ENCODE peak calls at places on chromosomes 16 and 17, in four cellular contexts. U, F, W and I are unnamed samples.

GRCh38 chr17:57457188-57457587 is 200.9 kb downstream of the MSI2 start:
- DNase-seq in U (no peak), F (no peak), W (no peak), I (no peak)

GRCh38 chr16:89307421-89307805 is 89.9 kb downstream of the ZNF778 start:
- DNase-seq in U (no peak), F (no peak), W (no peak), I (no peak)

GRCh38 chr17:77635176-77635575 is 323.3 kb upstream of the TNRC6C start:
- DNase-seq in U (no peak), F (no peak), W (no peak), I (no peak)

GRCh38 chr16:49049191-49049590 is 232.4 kb downstream of the CBLN1 start:
- DNase-seq in U (no peak), F (no peak), W (no peak), I (no peak)

GRCh38 chr17:75739801-75740200 is 18.5 kb downstream of the ITGB4 start:
- DNase-seq in U (no peak), F (no peak), W (no peak), I (no peak)

GRCh38 chr17:78341559-78342437 is 18.1 kb downstream of the SOCS3 start:
- DNase-seq in U (peak; percentile 77), F (no peak), W (peak; percentile 74), I (peak; percentile 63)

GRCh38 chr17:44926841-44927525 is 11.7 kb upstream of the GFAP start:
- DNase-seq in U (no peak), F (no peak), W (no peak), I (no peak)

GRCh38 chr17:70772761-70773160 is 603.4 kb downstream of the KCNJ2 start:
- DNase-seq in U (no peak), F (no peak), W (no peak), I (no peak)

GRCh38 chr16:31868701-31869167 is 4.9 kb upstream of the ZNF267 start:
- DNase-seq in U (peak; percentile 66), F (no peak), W (peak; percentile 72), I (peak; percentile 57)

GRCh38 chr17:50634123-50634914 is at the start of gene ABCC3:
- DNase-seq in U (peak; percentile 87), F (no peak), W (no peak), I (no peak)

GRCh38 chr16:16857012-16857411 is 478.1 kb downstream of the NPIPA7 start:
- DNase-seq in U (no peak), F (no peak), W (no peak), I (no peak)

GRCh38 chr17:44002141-44002848 is 2.1 kb upstream of the NAGS start:
- DNase-seq in U (peak; percentile 36), F (no peak), W (peak; percentile 87), I (no peak)

GRCh38 chr17:55652825-55653224 is 69.8 kb downstream of the TMEM100 start:
- DNase-seq in U (peak; percentile 11), F (no peak), W (no peak), I (no peak)

GRCh38 chr17:13996758-13997157 is 72.5 kb upstream of the COX10 start:
- DNase-seq in U (no peak), F (no peak), W (no peak), I (no peak)

GRCh38 chr16:177394-177822 is 928 bp downstream of the HBA1 start:
- DNase-seq in U (no peak), F (no peak), W (peak; percentile 25), I (no peak)

GRCh38 chr17:56834380-56835258 is 668 bp downstream of the DGKE start:
- DNase-seq in U (peak; percentile 69), F (peak; percentile 31), W (peak; percentile 7), I (peak; percentile 57)

GRCh38 chr17:350706-351435 is 1.7 kb downstream of the RPH3AL start:
- DNase-seq in U (peak; percentile 96), F (no peak), W (no peak), I (no peak)

GRCh38 chr17:39239640-39240314 is 14.0 kb upstream of the STAC2 start:
- DNase-seq in U (peak; percentile 60), F (no peak), W (no peak), I (peak; percentile 61)

DNA sequence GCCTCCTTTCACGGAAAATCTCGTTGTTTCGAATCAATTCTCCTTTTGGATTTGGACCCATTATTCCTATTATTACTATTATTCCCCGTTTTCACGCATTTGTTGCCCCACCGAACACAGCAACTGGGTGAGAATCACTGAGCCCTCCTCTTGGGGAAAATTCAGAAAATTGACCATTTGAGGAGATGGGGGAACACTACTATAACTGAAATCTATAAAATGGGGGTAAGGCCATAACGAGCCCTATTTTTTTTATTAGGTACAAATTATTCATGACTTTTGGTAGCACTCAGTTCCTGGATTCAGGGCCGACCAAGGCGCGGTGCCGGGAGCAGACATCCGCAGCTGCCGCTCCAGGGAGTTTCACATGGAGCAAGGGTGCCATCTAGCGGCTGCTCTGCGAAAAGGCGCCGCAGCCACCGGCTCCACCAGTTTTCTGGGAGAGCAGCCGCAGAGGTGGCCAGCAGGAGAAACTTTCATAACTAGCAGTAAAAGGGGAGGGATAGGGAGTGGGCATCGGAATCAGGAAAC is 3.3 kb upstream of the HOXB8 start:
- DNase-seq in U (peak; percentile 86), F (no peak), W (peak; percentile 79), I (peak; percentile 81)
- TF ChIP-seq BHLHE40 in U (no peak), F (peak; percentile 8), W (no peak), I (no peak)

GRCh38 chr16:1902547-1903219 is 15.5 kb downstream of the HS3ST6 start:
- DNase-seq in U (no peak), F (no peak), W (no peak), I (no peak)

GRCh38 chr16:1906846-1907165 is 11.4 kb downstream of the HS3ST6 start:
- DNase-seq in U (no peak), F (no peak), W (no peak), I (no peak)

GRCh38 chr16:1903220-1903574 is 15.0 kb downstream of the HS3ST6 start:
- DNase-seq in U (no peak), F (no peak), W (no peak), I (no peak)

GRCh38 chr16:1906052-1906845 is 12.0 kb downstream of the HS3ST6 start:
- DNase-seq in U (no peak), F (no peak), W (no peak), I (no peak)

DNA sequence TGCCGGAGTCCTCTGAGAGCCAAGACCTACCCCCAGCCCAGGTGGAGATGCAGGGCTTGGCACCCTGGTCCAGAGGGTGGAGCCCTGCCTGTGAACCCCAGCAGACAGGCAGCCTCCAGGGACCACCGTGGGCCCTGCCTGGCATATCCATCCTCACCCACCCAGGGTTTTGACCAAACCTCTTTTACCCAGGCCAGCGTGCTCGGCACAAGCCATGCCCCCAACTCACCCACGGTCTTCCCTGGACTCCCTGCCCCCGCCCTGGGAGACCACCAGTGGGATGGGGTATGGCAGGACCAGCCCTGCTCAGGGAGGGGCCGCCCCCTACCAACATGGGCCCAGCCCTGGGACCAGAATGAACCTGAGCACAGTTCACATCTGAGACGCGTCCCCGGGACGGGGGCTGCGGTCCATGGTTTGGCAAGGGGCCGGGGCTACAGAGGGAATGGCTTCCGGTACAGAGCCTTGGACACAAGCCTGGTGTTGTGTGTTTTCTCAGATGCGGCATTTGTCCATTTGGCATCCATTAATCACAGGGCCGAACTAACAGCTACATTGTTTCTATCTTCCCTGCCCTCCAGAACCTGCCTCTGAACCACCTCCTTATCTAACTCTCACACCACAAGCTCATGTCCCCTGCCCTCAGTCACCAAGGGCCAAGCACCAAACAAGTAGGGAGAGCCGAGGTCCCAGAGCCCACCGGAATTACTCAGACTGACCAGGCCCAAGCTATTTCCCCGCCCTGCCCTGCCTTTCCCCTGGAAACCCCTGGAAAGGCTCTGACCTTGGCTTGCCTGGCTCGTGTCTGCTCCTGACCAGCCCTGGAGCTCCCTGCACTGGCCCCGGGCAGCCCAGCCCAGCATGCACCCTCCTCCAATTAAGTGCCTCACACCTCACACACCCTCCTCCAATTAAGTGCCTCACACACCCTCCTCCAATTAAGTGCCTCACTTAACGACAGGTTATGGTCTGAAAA is 14.1 kb downstream of the HS3ST6 start:
- DNase-seq in U (no peak), F (no peak), W (no peak), I (no peak)
- TF ChIP-seq BHLHE40 in U (no peak), F (no peak), W (no peak), I (no peak)

DNA sequence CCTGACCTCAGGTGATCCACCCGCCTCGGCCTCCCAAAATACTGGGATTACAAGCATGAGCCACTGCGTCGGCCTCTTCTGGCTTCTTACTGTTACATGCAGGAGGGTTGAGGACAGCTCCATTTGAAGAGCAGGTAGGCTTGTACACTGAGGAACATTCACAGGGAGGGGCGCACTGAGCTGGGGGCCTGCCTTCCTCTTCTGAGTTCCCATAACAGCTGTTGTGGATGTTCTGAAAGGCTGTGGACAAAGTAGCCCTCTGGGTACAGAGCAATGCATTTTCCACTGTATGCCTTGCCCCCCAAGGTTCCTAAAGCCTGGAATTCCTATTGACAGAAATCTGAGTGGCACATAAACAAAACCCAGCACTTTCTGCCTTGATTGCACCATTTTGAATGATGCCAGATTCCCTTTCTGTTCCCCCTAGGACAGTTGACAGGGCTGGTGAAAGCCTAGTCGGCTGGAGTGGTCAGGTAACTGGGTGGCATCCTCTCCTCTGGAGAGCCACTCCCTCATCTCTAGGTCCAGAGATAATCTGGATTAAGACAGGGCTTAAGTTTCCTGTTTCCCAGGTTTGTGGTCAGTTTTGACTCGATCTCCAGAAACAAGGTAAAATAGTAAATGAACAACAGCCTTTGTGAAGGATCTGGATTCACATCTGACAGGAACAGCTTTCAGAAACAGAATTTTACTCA is 1.4 kb upstream of the CDK5R1 start:
- DNase-seq in U (no peak), F (no peak), W (no peak), I (no peak)
- TF ChIP-seq BHLHE40 in U (no peak), F (no peak), W (no peak), I (no peak)

GRCh38 chr16:26133401-26133800 is 441.6 kb downstream of the HS3ST4 start:
- DNase-seq in U (no peak), F (no peak), W (no peak), I (no peak)
- TF ChIP-seq BHLHE40 in U (no peak), F (no peak), W (no peak), I (no peak)

DNA sequence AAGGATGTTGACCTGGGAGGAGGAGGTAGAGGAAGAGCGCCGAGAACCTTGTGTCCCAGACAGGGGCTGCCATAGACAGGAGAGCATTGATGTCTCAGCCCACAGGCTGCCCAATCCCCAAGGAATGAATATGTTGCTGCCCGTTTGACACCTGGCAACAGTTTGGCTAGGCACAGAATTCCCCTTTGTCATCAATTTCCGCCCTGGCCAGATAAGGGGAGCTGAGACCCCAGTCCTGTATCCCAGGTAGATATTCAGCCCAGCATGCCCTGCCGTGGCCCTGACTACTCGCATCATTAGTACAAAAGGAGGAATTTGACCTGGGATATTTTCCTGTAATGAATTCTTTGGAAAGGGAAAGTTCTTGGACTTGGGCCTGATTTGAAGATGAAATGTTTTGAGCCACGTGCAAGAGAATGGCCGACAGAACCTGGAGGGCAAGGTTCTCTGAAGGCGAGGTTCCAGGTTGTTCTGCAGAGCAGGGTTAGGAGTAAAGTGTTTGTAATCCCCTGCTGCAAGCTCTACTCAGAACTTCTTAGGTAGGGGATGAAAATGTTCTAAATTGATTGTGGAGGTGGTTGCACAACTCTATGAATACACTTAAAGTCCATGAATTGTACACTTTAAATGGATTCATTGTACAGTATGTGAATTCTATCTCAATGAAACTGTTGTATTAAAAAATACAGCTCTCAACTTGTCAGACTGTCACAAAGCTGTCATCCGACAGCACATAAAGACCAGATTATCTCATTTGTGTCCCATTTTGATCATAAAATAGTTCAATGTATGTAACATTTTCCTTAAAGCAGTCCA is 108.8 kb downstream of the SOCS1 start:
- DNase-seq in U (no peak), F (no peak), W (no peak), I (no peak)
- TF ChIP-seq BHLHE40 in U (no peak), F (no peak), W (no peak), I (no peak)